ENCODE peak calls at places on chromosomes 11 and 22, in ten cellular contexts. One of them, this sample, is unnamed.

GRCh38 chr11:126336065-126336464 is 19.4 kb upstream of the ST3GAL4 start:
- DNase-seq in stimulated activated CD4-positive, alpha-beta T cell treated with anti-CD3 and anti-CD28 coated beads, Interleukin-4, amount 100 ng/mL, for 4 hours: no peak
- DNase-seq in Peyer's patch: no peak
- DNase-seq in H4: no peak
- DNase-seq in osteocyte: no peak
- DNase-seq in HTR-8/SVneo: no peak
- DNase-seq in hypothalamus: no peak
- DNase-seq in amygdala: no peak
- DNase-seq in cardiac muscle cell: no peak
- DNase-seq in effector CD4-positive, alpha-beta T cell: no peak
- DNase-seq in this sample: no peak

GRCh38 chr11:96338910-96339703 is 3.9 kb downstream of the MAML2 start:
- DNase-seq in stimulated activated CD4-positive, alpha-beta T cell treated with anti-CD3 and anti-CD28 coated beads, Interleukin-4, amount 100 ng/mL, for 4 hours: no peak
- DNase-seq in Peyer's patch: peak; percentile 71
- DNase-seq in H4: peak; percentile 40
- DNase-seq in osteocyte: no peak
- DNase-seq in HTR-8/SVneo: no peak
- DNase-seq in hypothalamus: peak; percentile 64
- DNase-seq in amygdala: peak; percentile 68
- DNase-seq in cardiac muscle cell: peak; percentile 80
- DNase-seq in effector CD4-positive, alpha-beta T cell: no peak
- DNase-seq in this sample: no peak

GRCh38 chr11:9607511-9607899 is 34.0 kb downstream of the WEE1 start:
- DNase-seq in stimulated activated CD4-positive, alpha-beta T cell treated with anti-CD3 and anti-CD28 coated beads, Interleukin-4, amount 100 ng/mL, for 4 hours: no peak
- DNase-seq in Peyer's patch: no peak
- DNase-seq in H4: no peak
- DNase-seq in osteocyte: no peak
- DNase-seq in HTR-8/SVneo: no peak
- DNase-seq in hypothalamus: no peak
- DNase-seq in amygdala: no peak
- DNase-seq in cardiac muscle cell: no peak
- DNase-seq in effector CD4-positive, alpha-beta T cell: no peak
- DNase-seq in this sample: peak; percentile 64

GRCh38 chr11:13260963-13261599 is 16.5 kb upstream of the BMAL1 start:
- DNase-seq in stimulated activated CD4-positive, alpha-beta T cell treated with anti-CD3 and anti-CD28 coated beads, Interleukin-4, amount 100 ng/mL, for 4 hours: no peak
- DNase-seq in Peyer's patch: no peak
- DNase-seq in H4: no peak
- DNase-seq in osteocyte: no peak
- DNase-seq in HTR-8/SVneo: no peak
- DNase-seq in hypothalamus: no peak
- DNase-seq in amygdala: no peak
- DNase-seq in cardiac muscle cell: peak; percentile 51
- DNase-seq in effector CD4-positive, alpha-beta T cell: no peak
- DNase-seq in this sample: peak; percentile 91

GRCh38 chr11:120703358-120704152 is 192.0 kb downstream of the GRIK4 start:
- DNase-seq in stimulated activated CD4-positive, alpha-beta T cell treated with anti-CD3 and anti-CD28 coated beads, Interleukin-4, amount 100 ng/mL, for 4 hours: no peak
- DNase-seq in Peyer's patch: no peak
- DNase-seq in H4: no peak
- DNase-seq in osteocyte: no peak
- DNase-seq in HTR-8/SVneo: no peak
- DNase-seq in hypothalamus: no peak
- DNase-seq in amygdala: no peak
- DNase-seq in cardiac muscle cell: no peak
- DNase-seq in effector CD4-positive, alpha-beta T cell: no peak
- DNase-seq in this sample: no peak

GRCh38 chr11:67564230-67564629 is 19.4 kb upstream of the GSTP1 start:
- DNase-seq in stimulated activated CD4-positive, alpha-beta T cell treated with anti-CD3 and anti-CD28 coated beads, Interleukin-4, amount 100 ng/mL, for 4 hours: no peak
- DNase-seq in Peyer's patch: no peak
- DNase-seq in H4: no peak
- DNase-seq in osteocyte: no peak
- DNase-seq in HTR-8/SVneo: no peak
- DNase-seq in hypothalamus: no peak
- DNase-seq in amygdala: no peak
- DNase-seq in cardiac muscle cell: no peak
- DNase-seq in effector CD4-positive, alpha-beta T cell: no peak
- DNase-seq in this sample: no peak

GRCh38 chr11:61866231-61866957 is 25.0 kb downstream of the FADS3 start:
- DNase-seq in stimulated activated CD4-positive, alpha-beta T cell treated with anti-CD3 and anti-CD28 coated beads, Interleukin-4, amount 100 ng/mL, for 4 hours: no peak
- DNase-seq in Peyer's patch: no peak
- DNase-seq in H4: no peak
- DNase-seq in osteocyte: peak; percentile 77
- DNase-seq in HTR-8/SVneo: no peak
- DNase-seq in hypothalamus: no peak
- DNase-seq in amygdala: no peak
- DNase-seq in cardiac muscle cell: no peak
- DNase-seq in effector CD4-positive, alpha-beta T cell: no peak
- DNase-seq in this sample: no peak

GRCh38 chr11:17352925-17353227 is 1.3 kb downstream of the NCR3LG1 start:
- DNase-seq in stimulated activated CD4-positive, alpha-beta T cell treated with anti-CD3 and anti-CD28 coated beads, Interleukin-4, amount 100 ng/mL, for 4 hours: peak; percentile 19
- DNase-seq in Peyer's patch: peak; percentile 33
- DNase-seq in H4: peak; percentile 46
- DNase-seq in osteocyte: no peak
- DNase-seq in HTR-8/SVneo: peak; percentile 25
- DNase-seq in hypothalamus: no peak
- DNase-seq in amygdala: no peak
- DNase-seq in cardiac muscle cell: peak; percentile 63
- DNase-seq in effector CD4-positive, alpha-beta T cell: peak; percentile 11
- DNase-seq in this sample: no peak

GRCh38 chr22:26289486-26290250 is 120.4 kb downstream of the SEZ6L start:
- DNase-seq in stimulated activated CD4-positive, alpha-beta T cell treated with anti-CD3 and anti-CD28 coated beads, Interleukin-4, amount 100 ng/mL, for 4 hours: no peak
- DNase-seq in Peyer's patch: no peak
- DNase-seq in H4: no peak
- DNase-seq in osteocyte: no peak
- DNase-seq in HTR-8/SVneo: no peak
- DNase-seq in hypothalamus: no peak
- DNase-seq in amygdala: no peak
- DNase-seq in cardiac muscle cell: no peak
- DNase-seq in effector CD4-positive, alpha-beta T cell: no peak
- DNase-seq in this sample: no peak

GRCh38 chr22:32103648-32104326 is 55.3 kb downstream of the C22orf42 start:
- DNase-seq in stimulated activated CD4-positive, alpha-beta T cell treated with anti-CD3 and anti-CD28 coated beads, Interleukin-4, amount 100 ng/mL, for 4 hours: no peak
- DNase-seq in Peyer's patch: no peak
- DNase-seq in H4: no peak
- DNase-seq in osteocyte: no peak
- DNase-seq in HTR-8/SVneo: no peak
- DNase-seq in hypothalamus: no peak
- DNase-seq in amygdala: no peak
- DNase-seq in cardiac muscle cell: peak; percentile 20
- DNase-seq in effector CD4-positive, alpha-beta T cell: no peak
- DNase-seq in this sample: peak; percentile 2

GRCh38 chr11:129652828-129653227 is 162.8 kb upstream of the TMEM45B start:
- DNase-seq in stimulated activated CD4-positive, alpha-beta T cell treated with anti-CD3 and anti-CD28 coated beads, Interleukin-4, amount 100 ng/mL, for 4 hours: no peak
- DNase-seq in Peyer's patch: no peak
- DNase-seq in H4: no peak
- DNase-seq in osteocyte: no peak
- DNase-seq in HTR-8/SVneo: no peak
- DNase-seq in hypothalamus: no peak
- DNase-seq in amygdala: no peak
- DNase-seq in cardiac muscle cell: no peak
- DNase-seq in effector CD4-positive, alpha-beta T cell: no peak
- DNase-seq in this sample: no peak

GRCh38 chr22:19789406-19789805 is 28.8 kb downstream of the TBX1 start:
- DNase-seq in stimulated activated CD4-positive, alpha-beta T cell treated with anti-CD3 and anti-CD28 coated beads, Interleukin-4, amount 100 ng/mL, for 4 hours: no peak
- DNase-seq in Peyer's patch: no peak
- DNase-seq in H4: no peak
- DNase-seq in osteocyte: no peak
- DNase-seq in HTR-8/SVneo: no peak
- DNase-seq in hypothalamus: no peak
- DNase-seq in amygdala: no peak
- DNase-seq in cardiac muscle cell: no peak
- DNase-seq in effector CD4-positive, alpha-beta T cell: no peak
- DNase-seq in this sample: no peak

This sample was measured in esophagus muscularis mucosa.